ENCODE peak calls at places on chromosome 2, in six cellular contexts. One of them, this sample, is unnamed.
A peak's percentile ranks its signal among the peaks of the same experiment; 100 is the strongest.

GRCh38 chr2:84855730-84856129 is 25.2 kb downstream of the TRABD2A start:
- DNase-seq in cardiac muscle cell: no peak
- DNase-seq in endothelial cell: no peak
- DNase-seq in CD4-positive, alpha-beta T cell: no peak
- DNase-seq in A549: no peak
- DNase-seq in mammary epithelial cell: no peak
- DNase-seq in this sample: no peak

GRCh38 chr2:199273043-199273647 is 184.6 kb downstream of the SATB2 start:
- DNase-seq in cardiac muscle cell: peak; percentile 65
- DNase-seq in endothelial cell: no peak
- DNase-seq in CD4-positive, alpha-beta T cell: no peak
- DNase-seq in A549: no peak
- DNase-seq in mammary epithelial cell: peak; percentile 26
- DNase-seq in this sample: no peak

GRCh38 chr2:179682756-179683155 is 178.7 kb downstream of the ZNF385B start:
- DNase-seq in cardiac muscle cell: no peak
- DNase-seq in endothelial cell: no peak
- DNase-seq in CD4-positive, alpha-beta T cell: no peak
- DNase-seq in A549: no peak
- DNase-seq in mammary epithelial cell: no peak
- DNase-seq in this sample: no peak

GRCh38 chr2:165312999-165313398 is 73.8 kb downstream of the SCN2A start:
- DNase-seq in cardiac muscle cell: no peak
- DNase-seq in endothelial cell: no peak
- DNase-seq in CD4-positive, alpha-beta T cell: no peak
- DNase-seq in A549: no peak
- DNase-seq in mammary epithelial cell: no peak
- DNase-seq in this sample: no peak

GRCh38 chr2:176680916-176681315 is 411.7 kb downstream of the MTX2 start:
- DNase-seq in cardiac muscle cell: peak; percentile 17
- DNase-seq in endothelial cell: no peak
- DNase-seq in CD4-positive, alpha-beta T cell: no peak
- DNase-seq in A549: no peak
- DNase-seq in mammary epithelial cell: no peak
- DNase-seq in this sample: no peak

GRCh38 chr2:108074150-108074549 is 87.8 kb downstream of the SLC5A7 start:
- DNase-seq in cardiac muscle cell: no peak
- DNase-seq in endothelial cell: no peak
- DNase-seq in CD4-positive, alpha-beta T cell: no peak
- DNase-seq in A549: no peak
- DNase-seq in mammary epithelial cell: no peak
- DNase-seq in this sample: peak; percentile 43

GRCh38 chr2:161237397-161238263 is 70.6 kb upstream of the PSMD14 start:
- DNase-seq in cardiac muscle cell: peak; percentile 58
- DNase-seq in endothelial cell: peak; percentile 45
- DNase-seq in CD4-positive, alpha-beta T cell: peak; percentile 22
- DNase-seq in A549: no peak
- DNase-seq in mammary epithelial cell: peak; percentile 33
- DNase-seq in this sample: peak; percentile 78

GRCh38 chr2:42098571-42099430 is 51.0 kb downstream of the PKDCC start:
- DNase-seq in cardiac muscle cell: peak; percentile 36
- DNase-seq in endothelial cell: no peak
- DNase-seq in CD4-positive, alpha-beta T cell: no peak
- DNase-seq in A549: no peak
- DNase-seq in mammary epithelial cell: no peak
- DNase-seq in this sample: no peak

GRCh38 chr2:108323619-108324018 is 34.9 kb downstream of the SULT1C2 start:
- DNase-seq in cardiac muscle cell: no peak
- DNase-seq in endothelial cell: no peak
- DNase-seq in CD4-positive, alpha-beta T cell: no peak
- DNase-seq in A549: no peak
- DNase-seq in mammary epithelial cell: peak; percentile 59
- DNase-seq in this sample: no peak

GRCh38 chr2:96608459-96609455 is 29.4 kb downstream of the KANSL3 start:
- DNase-seq in cardiac muscle cell: no peak
- DNase-seq in endothelial cell: no peak
- DNase-seq in CD4-positive, alpha-beta T cell: no peak
- DNase-seq in A549: peak; percentile 76
- DNase-seq in mammary epithelial cell: peak; percentile 14
- DNase-seq in this sample: no peak

GRCh38 chr2:9738718-9739496 is 104.4 kb upstream of the TAF1B start:
- DNase-seq in cardiac muscle cell: peak; percentile 66
- DNase-seq in endothelial cell: no peak
- DNase-seq in CD4-positive, alpha-beta T cell: no peak
- DNase-seq in A549: no peak
- DNase-seq in mammary epithelial cell: no peak
- DNase-seq in this sample: no peak

GRCh38 chr2:66790651-66791181 is 355.8 kb downstream of the MEIS1 start:
- DNase-seq in cardiac muscle cell: peak; percentile 24
- DNase-seq in endothelial cell: no peak
- DNase-seq in CD4-positive, alpha-beta T cell: no peak
- DNase-seq in A549: no peak
- DNase-seq in mammary epithelial cell: peak; percentile 36
- DNase-seq in this sample: no peak

GRCh38 chr2:105337122-105338019 is at the start of gene C2orf49:
- DNase-seq in cardiac muscle cell: peak; percentile 90
- DNase-seq in endothelial cell: peak; percentile 88
- DNase-seq in CD4-positive, alpha-beta T cell: peak; percentile 79
- DNase-seq in A549: peak; percentile 62
- DNase-seq in mammary epithelial cell: peak; percentile 82
- DNase-seq in this sample: peak; percentile 92

GRCh38 chr2:115160523-115161521 is 718.4 kb downstream of the DPP10 start:
- DNase-seq in cardiac muscle cell: no peak
- DNase-seq in endothelial cell: peak; percentile 67
- DNase-seq in CD4-positive, alpha-beta T cell: no peak
- DNase-seq in A549: no peak
- DNase-seq in mammary epithelial cell: no peak
- DNase-seq in this sample: peak; percentile 85

GRCh38 chr2:177419274-177419673 is 26.7 kb downstream of the AGPS start:
- DNase-seq in cardiac muscle cell: peak; percentile 69
- DNase-seq in endothelial cell: no peak
- DNase-seq in CD4-positive, alpha-beta T cell: no peak
- DNase-seq in A549: no peak
- DNase-seq in mammary epithelial cell: peak; percentile 80
- DNase-seq in this sample: no peak

GRCh38 chr2:109135572-109136185 is 6.7 kb downstream of the SH3RF3 start:
- DNase-seq in cardiac muscle cell: peak; percentile 34
- DNase-seq in endothelial cell: no peak
- DNase-seq in CD4-positive, alpha-beta T cell: no peak
- DNase-seq in A549: no peak
- DNase-seq in mammary epithelial cell: no peak
- DNase-seq in this sample: no peak

GRCh38 chr2:101773137-101773536 is 75.6 kb downstream of the MAP4K4 start:
- DNase-seq in cardiac muscle cell: no peak
- DNase-seq in endothelial cell: peak; percentile 44
- DNase-seq in CD4-positive, alpha-beta T cell: no peak
- DNase-seq in A549: no peak
- DNase-seq in mammary epithelial cell: no peak
- DNase-seq in this sample: no peak

GRCh38 chr2:70686577-70687460 is 81.2 kb downstream of the ADD2 start:
- DNase-seq in cardiac muscle cell: peak; percentile 80
- DNase-seq in endothelial cell: peak; percentile 67
- DNase-seq in CD4-positive, alpha-beta T cell: no peak
- DNase-seq in A549: peak; percentile 93
- DNase-seq in mammary epithelial cell: peak; percentile 30
- DNase-seq in this sample: peak; percentile 81

GRCh38 chr2:144071461-144071860 is 448.5 kb downstream of the ZEB2 start:
- DNase-seq in cardiac muscle cell: peak; percentile 58
- DNase-seq in endothelial cell: no peak
- DNase-seq in CD4-positive, alpha-beta T cell: no peak
- DNase-seq in A549: no peak
- DNase-seq in mammary epithelial cell: no peak
- DNase-seq in this sample: no peak

GRCh38 chr2:8584174-8585066 is 97.4 kb upstream of the ID2 start:
- DNase-seq in cardiac muscle cell: no peak
- DNase-seq in endothelial cell: no peak
- DNase-seq in CD4-positive, alpha-beta T cell: no peak
- DNase-seq in A549: no peak
- DNase-seq in mammary epithelial cell: no peak
- DNase-seq in this sample: no peak

GRCh38 chr2:37858197-37858711 is 66.8 kb upstream of the RMDN2 start:
- DNase-seq in cardiac muscle cell: peak; percentile 48
- DNase-seq in endothelial cell: no peak
- DNase-seq in CD4-positive, alpha-beta T cell: no peak
- DNase-seq in A549: no peak
- DNase-seq in mammary epithelial cell: no peak
- DNase-seq in this sample: no peak

GRCh38 chr2:196259507-196260481 is 88.4 kb upstream of the STK17B start:
- DNase-seq in cardiac muscle cell: peak; percentile 91
- DNase-seq in endothelial cell: no peak
- DNase-seq in CD4-positive, alpha-beta T cell: peak; percentile 8
- DNase-seq in A549: no peak
- DNase-seq in mammary epithelial cell: peak; percentile 56
- DNase-seq in this sample: no peak

DNA sequence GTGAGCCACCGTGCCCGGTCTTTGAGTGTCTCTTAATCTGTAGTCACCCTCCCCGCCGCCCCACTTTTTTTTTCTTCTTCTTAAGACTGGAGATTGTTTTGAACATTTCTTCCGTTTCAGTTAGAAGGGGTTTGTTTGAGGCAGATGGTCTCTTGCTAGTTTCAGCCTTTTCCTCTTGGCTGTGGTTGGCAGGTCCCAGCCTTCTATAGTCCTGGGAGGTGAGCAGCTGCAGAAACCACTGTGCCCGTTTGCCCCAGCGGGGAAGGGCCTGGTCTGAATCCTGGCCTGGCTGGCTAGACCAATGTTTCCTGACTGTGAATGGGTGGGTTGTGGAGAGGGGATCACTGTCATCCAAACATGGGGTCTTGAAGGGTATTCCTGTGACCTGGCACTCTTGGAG is 30.1 kb upstream of the MCFD2 start:
- DNase-seq in cardiac muscle cell: no peak
- DNase-seq in endothelial cell: no peak
- DNase-seq in CD4-positive, alpha-beta T cell: no peak
- DNase-seq in A549: no peak
- DNase-seq in mammary epithelial cell: no peak
- DNase-seq in this sample: no peak
- TF ChIP-seq CTCF in cardiac muscle cell: no peak
- TF ChIP-seq CTCF in endothelial cell: no peak
- TF ChIP-seq CTCF in CD4-positive, alpha-beta T cell: no peak
- TF ChIP-seq CTCF in A549: no peak
- TF ChIP-seq CTCF in mammary epithelial cell: no peak
- TF ChIP-seq CTCF in this sample: no peak

DNA sequence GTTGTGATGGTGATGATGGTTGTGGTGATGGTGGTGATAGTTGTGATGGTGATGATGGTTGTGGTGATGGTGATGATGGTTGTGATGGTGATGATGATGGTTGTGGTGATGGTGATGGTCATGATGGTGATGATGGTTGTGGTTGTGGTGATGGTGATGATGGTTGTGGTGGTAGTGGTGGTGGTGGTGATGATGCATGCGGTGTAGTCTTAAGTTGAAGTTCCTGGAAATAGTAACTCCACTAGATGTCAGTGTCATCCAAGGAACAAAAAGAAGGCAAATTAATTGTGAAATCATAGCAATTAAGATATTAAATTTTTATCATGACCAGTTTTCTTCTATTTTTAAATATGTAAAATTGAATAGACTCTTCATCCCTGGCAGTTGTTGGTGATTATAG is 309.2 kb downstream of the AGAP1 start:
- DNase-seq in cardiac muscle cell: peak; percentile 19
- DNase-seq in endothelial cell: no peak
- DNase-seq in CD4-positive, alpha-beta T cell: no peak
- DNase-seq in A549: no peak
- DNase-seq in mammary epithelial cell: no peak
- DNase-seq in this sample: no peak
- TF ChIP-seq CTCF in cardiac muscle cell: peak; percentile 27
- TF ChIP-seq CTCF in endothelial cell: no peak
- TF ChIP-seq CTCF in CD4-positive, alpha-beta T cell: no peak
- TF ChIP-seq CTCF in A549: peak; percentile 37
- TF ChIP-seq CTCF in mammary epithelial cell: no peak
- TF ChIP-seq CTCF in this sample: no peak

DNA sequence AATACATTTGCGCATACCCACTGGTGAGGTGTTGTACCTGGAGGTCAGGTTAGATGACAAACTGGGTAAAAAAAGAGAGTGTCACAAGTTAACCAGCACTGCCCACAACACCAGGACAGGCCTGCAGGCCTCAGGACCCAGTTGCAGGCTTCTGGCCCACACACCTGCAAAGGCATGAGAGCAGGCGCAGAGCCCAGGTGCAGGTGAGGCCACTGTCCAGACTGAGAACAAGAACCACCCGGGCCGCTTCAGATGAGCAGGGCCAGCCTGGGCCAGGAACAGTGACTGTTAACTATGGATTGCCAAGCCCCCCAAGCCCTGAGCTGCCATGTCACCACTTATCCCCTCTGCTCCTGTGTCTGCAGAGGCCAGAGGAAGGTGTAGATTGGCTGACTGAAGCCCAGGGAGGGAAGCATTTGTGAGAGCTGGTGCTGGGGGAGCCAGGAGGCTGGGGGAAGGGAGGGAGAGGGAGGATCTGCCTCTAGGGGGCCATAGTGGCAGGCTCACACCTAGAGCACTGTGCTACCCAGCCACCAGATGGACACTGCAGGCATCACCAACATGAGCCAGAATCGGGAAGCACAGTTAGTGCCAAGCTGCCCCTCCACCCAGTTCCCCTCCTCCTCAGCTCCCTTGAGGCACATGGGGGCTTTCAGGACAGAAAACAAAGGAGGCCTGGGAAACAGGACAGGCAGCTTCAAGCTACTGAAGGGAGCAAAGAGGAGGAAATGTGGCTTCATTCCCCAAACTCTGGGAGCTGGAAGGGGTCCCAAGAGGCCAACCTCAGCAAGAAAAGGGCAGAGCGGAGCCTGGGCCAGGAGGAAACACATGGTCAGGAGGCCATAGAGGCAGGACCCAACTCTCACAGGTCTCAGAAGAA is 35.4 kb downstream of the SFXN5 start:
- DNase-seq in cardiac muscle cell: no peak
- DNase-seq in endothelial cell: no peak
- DNase-seq in CD4-positive, alpha-beta T cell: no peak
- DNase-seq in A549: no peak
- DNase-seq in mammary epithelial cell: no peak
- DNase-seq in this sample: no peak
- TF ChIP-seq CTCF in cardiac muscle cell: no peak
- TF ChIP-seq CTCF in endothelial cell: peak; percentile 17
- TF ChIP-seq CTCF in CD4-positive, alpha-beta T cell: no peak
- TF ChIP-seq CTCF in A549: no peak
- TF ChIP-seq CTCF in mammary epithelial cell: no peak
- TF ChIP-seq CTCF in this sample: no peak

GRCh38 chr2:15049096-15049993 is 416.8 kb downstream of the LRATD1 start:
- DNase-seq in cardiac muscle cell: no peak
- DNase-seq in endothelial cell: no peak
- DNase-seq in CD4-positive, alpha-beta T cell: no peak
- DNase-seq in A549: no peak
- DNase-seq in mammary epithelial cell: no peak
- DNase-seq in this sample: no peak

GRCh38 chr2:15043336-15044058 is 411.0 kb downstream of the LRATD1 start:
- DNase-seq in cardiac muscle cell: no peak
- DNase-seq in endothelial cell: no peak
- DNase-seq in CD4-positive, alpha-beta T cell: no peak
- DNase-seq in A549: no peak
- DNase-seq in mammary epithelial cell: no peak
- DNase-seq in this sample: no peak

GRCh38 chr2:15048000-15048399 is 415.5 kb downstream of the LRATD1 start:
- DNase-seq in cardiac muscle cell: no peak
- DNase-seq in endothelial cell: no peak
- DNase-seq in CD4-positive, alpha-beta T cell: no peak
- DNase-seq in A549: no peak
- DNase-seq in mammary epithelial cell: no peak
- DNase-seq in this sample: no peak

GRCh38 chr2:15050483-15050882 is 418.0 kb downstream of the LRATD1 start:
- DNase-seq in cardiac muscle cell: no peak
- DNase-seq in endothelial cell: no peak
- DNase-seq in CD4-positive, alpha-beta T cell: no peak
- DNase-seq in A549: no peak
- DNase-seq in mammary epithelial cell: peak; percentile 3
- DNase-seq in this sample: no peak

GRCh38 chr2:15047184-15047583 is 414.7 kb downstream of the LRATD1 start:
- DNase-seq in cardiac muscle cell: no peak
- DNase-seq in endothelial cell: no peak
- DNase-seq in CD4-positive, alpha-beta T cell: no peak
- DNase-seq in A549: no peak
- DNase-seq in mammary epithelial cell: no peak
- DNase-seq in this sample: no peak
- TF ChIP-seq CTCF in cardiac muscle cell: no peak
- TF ChIP-seq CTCF in endothelial cell: no peak
- TF ChIP-seq CTCF in CD4-positive, alpha-beta T cell: no peak
- TF ChIP-seq CTCF in A549: no peak
- TF ChIP-seq CTCF in mammary epithelial cell: no peak
- TF ChIP-seq CTCF in this sample: no peak

This sample was measured in glutamatergic neuron.